ENCODE peak calls at places on chromosome 16, in five cellular contexts. A is HFFc6; W is effector memory CD4-positive, alpha-beta T cell; G is NCI-H524; P is activated gamma-delta T cell treated with anti-CD3 and anti-CD28 coated beads, Interleukin-2, amount 50 U/mL, for 16 hours. Z is an unnamed sample.

GRCh38 chr16:46972971-46973456 is 460 bp downstream of the DNAJA2 start:
- DNase-seq in P (peak; percentile 31), G (no peak), A (no peak), W (peak; percentile 11), Z (peak; percentile 40)

GRCh38 chr16:89314858-89315257 is 97.4 kb downstream of the ZNF778 start:
- DNase-seq in G (no peak), A (no peak), W (no peak), P (no peak), Z (no peak)

GRCh38 chr16:17607624-17608023 is 136.9 kb upstream of the XYLT1 start:
- DNase-seq in A (no peak), G (peak; percentile 95), P (no peak), W (no peak), Z (peak; percentile 52)

GRCh38 chr16:72850863-72851262 is 197.1 kb downstream of the ZFHX3 start:
- DNase-seq in P (no peak), A (peak; percentile 16), G (no peak), W (no peak), Z (no peak)

GRCh38 chr16:81204794-81205680 is 33.5 kb upstream of the BCO1 start:
- DNase-seq in G (peak; percentile 61), A (peak; percentile 35), P (peak; percentile 12), W (no peak), Z (peak; percentile 64)

GRCh38 chr16:21037736-21038135 is 112.9 kb downstream of the DNAH3 start:
- DNase-seq in G (peak; percentile 10), A (no peak), P (no peak), W (no peak), Z (no peak)

GRCh38 chr16:68000450-68000849 is 1.2 kb upstream of the DPEP2 start:
- DNase-seq in P (no peak), G (no peak), A (no peak), W (no peak), Z (no peak)

GRCh38 chr16:81810894-81811538 is 31.9 kb downstream of the PLCG2 start:
- DNase-seq in W (no peak), G (no peak), P (no peak), A (no peak), Z (no peak)

GRCh38 chr16:75116081-75116910 is at the start of gene LDHD:
- DNase-seq in G (peak; percentile 17), A (peak; percentile 29), P (no peak), W (no peak), Z (peak; percentile 35)

GRCh38 chr16:85681255-85681654 is 7.5 kb downstream of the GINS2 start:
- DNase-seq in P (no peak), G (no peak), A (no peak), W (no peak), Z (no peak)

GRCh38 chr16:65763640-65764305 is 602.7 kb upstream of the CDH5 start:
- DNase-seq in W (no peak), A (no peak), G (no peak), P (no peak), Z (no peak)

GRCh38 chr16:52095466-52095865 is 451.5 kb downstream of the TOX3 start:
- DNase-seq in A (no peak), G (peak; percentile 2), P (no peak), W (no peak), Z (peak; percentile 15)

GRCh38 chr16:69040144-69040909 is 65.1 kb upstream of the HAS3 start:
- DNase-seq in A (peak; percentile 19), G (peak; percentile 93), P (no peak), W (no peak), Z (peak; percentile 34)

GRCh38 chr16:72856797-72857196 is 191.1 kb downstream of the ZFHX3 start:
- DNase-seq in A (no peak), P (no peak), G (peak; percentile 47), W (no peak), Z (peak; percentile 26)

GRCh38 chr16:2009791-2010510 is at the start of gene ZNF598:
- DNase-seq in W (peak; percentile 59), G (peak; percentile 88), P (peak; percentile 60), A (peak; percentile 74), Z (peak; percentile 91)

GRCh38 chr16:11251525-11252481 is 4.2 kb downstream of the SOCS1 start:
- DNase-seq in A (peak; percentile 33), W (peak; percentile 68), P (peak; percentile 62), G (peak; percentile 20), Z (no peak)

GRCh38 chr16:19020689-19021088 is 37.0 kb downstream of the TMC7 start:
- DNase-seq in A (no peak), G (no peak), W (no peak), P (no peak), Z (no peak)

GRCh38 chr16:35575432-35575821 is 2116.0 kb downstream of the TP53TG3F start:
- DNase-seq in A (no peak), W (no peak), G (no peak), P (no peak), Z (no peak)

GRCh38 chr16:66923247-66923851 is 2.0 kb downstream of the RRAD start:
- DNase-seq in A (no peak), W (no peak), G (peak; percentile 90), P (no peak), Z (peak; percentile 87)

GRCh38 chr16:81521141-81521626 is 76.6 kb downstream of the CMIP start:
- DNase-seq in A (no peak), P (peak; percentile 80), W (peak; percentile 72), G (peak; percentile 35), Z (no peak)

GRCh38 chr16:11556945-11557720 is 29.6 kb downstream of the LITAF start:
- DNase-seq in W (peak; percentile 11), A (no peak), P (no peak), G (no peak), Z (no peak)

GRCh38 chr16:69324013-69324531 is 6.3 kb downstream of the PDF start:
- DNase-seq in G (peak; percentile 57), P (no peak), W (no peak), A (no peak), Z (no peak)

GRCh38 chr16:29126621-29127020 is 141.8 kb downstream of the LAT start:
- DNase-seq in W (no peak), A (no peak), P (no peak), G (no peak), Z (no peak)

GRCh38 chr16:10827691-10828341 is 9.2 kb upstream of the TVP23A start:
- DNase-seq in G (no peak), W (no peak), P (no peak), A (peak; percentile 73), Z (no peak)

GRCh38 chr16:56874800-56875199 is 9.8 kb downstream of the SLC12A3 start:
- DNase-seq in G (peak; percentile 61), A (no peak), P (no peak), W (no peak), Z (no peak)

GRCh38 chr16:4263504-4264436 is 9.1 kb downstream of the TFAP4 start:
- DNase-seq in P (no peak), G (peak; percentile 15), A (peak; percentile 77), W (no peak), Z (peak; percentile 70)